ENCODE peak calls at places on chromosomes 5 and 9, in four cellular contexts. B, C, L and S are unnamed samples. For H3K27me3, the result is how much of the 10 kb centered on the place peaks cover.

GRCh38 chr5:61416010-61416409 is 84.0 kb downstream of the ZSWIM6 start:
- DNase-seq in C (no peak), L (no peak), B (no peak), S (no peak)

GRCh38 chr5:127256886-127257597 is 33.6 kb upstream of the MEGF10 start:
- DNase-seq in L (no peak), B (no peak), C (no peak), S (no peak)

GRCh38 chr5:143177263-143177994 is 226.1 kb downstream of the NR3C1 start:
- DNase-seq in B (no peak), L (no peak), C (no peak), S (no peak)

GRCh38 chr9:93267091-93267541 is 83.2 kb downstream of the WNK2 start:
- DNase-seq in B (no peak), L (no peak), C (peak), S (no peak)

GRCh38 chr5:137995077-137995746 is 37.7 kb downstream of the FAM13B start:
- DNase-seq in C (no peak), B (no peak), L (no peak), S (no peak)

GRCh38 chr5:74562116-74562515 is 78.4 kb downstream of the ENC1 start:
- DNase-seq in B (no peak), L (no peak), C (no peak), S (no peak)

GRCh38 chr5:40409600-40409999 is 270.1 kb upstream of the PTGER4 start:
- DNase-seq in C (no peak), L (no peak), B (no peak), S (peak)

GRCh38 chr5:95799181-95799835 is 23.2 kb downstream of the GLRX start:
- DNase-seq in C (no peak), B (no peak), L (no peak), S (no peak)

GRCh38 chr9:95775191-95775590 is 100.3 kb upstream of the ERCC6L2 start:
- DNase-seq in B (no peak), L (no peak), C (no peak), S (no peak)

GRCh38 chr9:121059998-121060636 is 10.0 kb upstream of the C5 start:
- DNase-seq in C (no peak), B (peak), L (no peak), S (peak)

GRCh38 chr9:108837530-108837929 is 18.3 kb downstream of the ACTL7B start:
- DNase-seq in B (no peak), L (no peak), C (no peak), S (no peak)
- H3K27ac ChIP-seq in B (no peak), L (no peak), C (no peak), S (no peak)

GRCh38 chr9:132800038-132800648 is 77.9 kb downstream of the AK8 start:
- DNase-seq in L (no peak), C (peak), B (peak), S (peak)

GRCh38 chr9:132802121-132802795 is 75.8 kb downstream of the AK8 start:
- DNase-seq in L (no peak), C (no peak), B (no peak), S (no peak)

GRCh38 chr9:132801659-132802058 is 76.4 kb downstream of the AK8 start:
- DNase-seq in L (no peak), C (no peak), B (no peak), S (no peak)

GRCh38 chr9:132797861-132798659 is 80.0 kb downstream of the AK8 start:
- DNase-seq in C (no peak), L (no peak), B (no peak), S (no peak)

GRCh38 chr9:132798817-132799790 is 79.0 kb downstream of the AK8 start:
- DNase-seq in L (peak), C (no peak), B (no peak), S (no peak)
- H3K27me3 ChIP-seq in L (under half), C (under half), B (under half), S (under half)

GRCh38 chr9:277595-278330 is 63.1 kb downstream of the DOCK8 start:
- DNase-seq in C (no peak), B (no peak), L (no peak), S (no peak)

GRCh38 chr9:274101-274500 is 59.4 kb downstream of the DOCK8 start:
- DNase-seq in C (no peak), L (no peak), B (no peak), S (no peak)

GRCh38 chr9:270657-271237 is 56.1 kb downstream of the DOCK8 start:
- DNase-seq in C (no peak), B (no peak), L (no peak), S (no peak)

GRCh38 chr9:268616-269015 is 54.0 kb downstream of the DOCK8 start:
- DNase-seq in B (no peak), C (no peak), L (no peak), S (no peak)

DNA sequence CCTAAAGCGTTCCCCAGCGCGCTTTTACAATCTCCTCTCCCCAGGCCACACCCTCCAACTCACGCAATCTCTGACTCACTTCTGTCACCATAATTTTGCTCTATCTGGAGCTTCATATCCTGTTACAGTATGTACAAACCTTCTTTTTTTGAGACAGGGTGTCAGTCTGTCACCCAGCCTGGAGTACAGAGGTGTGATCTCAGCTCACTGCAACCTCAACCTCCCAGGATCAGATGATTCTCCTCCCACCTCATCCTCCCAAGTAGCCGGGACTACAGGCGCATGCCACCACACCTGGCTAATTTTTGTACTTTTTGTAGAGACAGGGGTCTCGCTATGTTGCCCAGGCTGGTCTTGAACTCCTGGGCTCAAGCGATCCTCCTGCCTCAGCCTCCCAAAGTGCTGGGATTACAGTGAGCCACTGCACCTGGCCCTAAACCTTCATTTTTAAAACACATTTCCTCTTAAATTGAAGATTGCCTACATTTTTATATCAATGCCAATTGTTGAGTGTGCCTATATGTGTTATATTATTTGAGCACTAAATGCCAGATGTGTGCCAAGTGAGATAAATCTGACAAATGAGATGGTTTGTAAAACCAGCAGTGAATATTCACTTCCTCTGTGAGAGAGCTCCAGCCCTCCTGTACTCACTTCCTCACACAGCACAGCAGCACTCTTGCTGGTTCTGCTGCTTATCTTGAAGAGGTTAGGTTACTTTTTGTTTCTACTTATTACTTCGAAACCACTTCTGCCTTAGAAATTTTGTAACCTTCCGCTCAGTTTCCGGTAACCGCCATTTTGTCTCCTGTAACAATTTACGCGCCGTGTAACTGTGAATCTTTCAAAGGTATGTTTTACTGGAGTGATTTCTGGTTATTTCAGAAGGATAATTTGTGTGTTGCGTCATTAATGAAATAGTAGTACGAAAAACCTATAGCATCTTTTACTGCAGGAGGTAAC is 57.9 kb downstream of the DOCK8 start:
- DNase-seq in L (no peak), C (no peak), B (no peak), S (peak)
- TF ChIP-seq CTCF in L (no peak), C (no peak), B (no peak), S (no peak)

GRCh38 chr9:113526841-113527240 is 63.3 kb downstream of the RGS3 start:
- DNase-seq in C (no peak), B (no peak), L (no peak), S (no peak)
- H3K27ac ChIP-seq in C (peak), B (no peak), L (no peak), S (peak)